ENCODE peak calls at places on chromosomes 7 and 10, in four cellular contexts. Q, K, Y and Z are unnamed samples.

GRCh38 chr7:37901236-37901827 is 15.3 kb downstream of the SFRP4 start:
- DNase-seq in Y (peak), K (no peak), Q (no peak), Z (no peak)

GRCh38 chr7:90879924-90880323 is 283.8 kb downstream of the CDK14 start:
- DNase-seq in Q (no peak), Y (no peak), K (no peak), Z (no peak)

GRCh38 chr10:95655571-95656290 is 780 bp downstream of the ALDH18A1 start:
- DNase-seq in K (no peak), Y (peak), Q (no peak), Z (peak)

GRCh38 chr10:71221586-71222202 is 9.3 kb downstream of the UNC5B start:
- DNase-seq in Y (no peak), Q (no peak), K (no peak), Z (no peak)

GRCh38 chr10:104104926-104105325 is 17.0 kb upstream of the SFR1 start:
- DNase-seq in Q (no peak), Y (no peak), K (no peak), Z (no peak)

GRCh38 chr10:113530476-113530875 is 22.4 kb upstream of the HABP2 start:
- DNase-seq in Q (no peak), Y (no peak), K (no peak), Z (no peak)

GRCh38 chr10:32795598-32796183 is 162.3 kb downstream of the ITGB1 start:
- DNase-seq in Y (peak), Q (no peak), K (no peak), Z (no peak)

GRCh38 chr7:134327896-134328295 is 11.2 kb upstream of the SLC35B4 start:
- DNase-seq in K (no peak), Q (peak), Y (peak), Z (peak)

GRCh38 chr7:33418251-33418701 is 288.9 kb downstream of the BBS9 start:
- DNase-seq in Y (no peak), Q (no peak), K (no peak), Z (no peak)

GRCh38 chr10:132752378-132752777 is 33.6 kb downstream of the NKX6-2 start:
- DNase-seq in Q (no peak), Y (no peak), K (no peak), Z (no peak)

GRCh38 chr7:69403169-69403568 is 195.1 kb upstream of the AUTS2 start:
- DNase-seq in Y (peak), K (no peak), Q (no peak), Z (no peak)

GRCh38 chr10:64571053-64571452 is 1049.9 kb downstream of the REEP3 start:
- DNase-seq in Q (no peak), Y (no peak), K (no peak), Z (no peak)

GRCh38 chr10:11242443-11243386 is 225.0 kb downstream of the CELF2 start:
- DNase-seq in Q (no peak), K (no peak), Y (no peak), Z (peak)

GRCh38 chr7:32560075-32560474 is 64.8 kb downstream of the AVL9 start:
- DNase-seq in Y (no peak), K (no peak), Q (no peak), Z (no peak)

GRCh38 chr10:5628366-5628765 is 38.0 kb downstream of the ASB13 start:
- DNase-seq in Y (no peak), Q (no peak), K (no peak), Z (no peak)

GRCh38 chr7:153454283-153454682 is 597.9 kb upstream of the DPP6 start:
- DNase-seq in Y (no peak), K (no peak), Q (no peak), Z (no peak)

GRCh38 chr7:99097730-99098129 is 46.2 kb downstream of the SMURF1 start:
- DNase-seq in Y (no peak), Q (no peak), K (no peak), Z (no peak)

GRCh38 chr7:116592445-116592844 is 67.6 kb downstream of the CAV1 start:
- DNase-seq in Q (no peak), K (no peak), Y (no peak), Z (no peak)

GRCh38 chr10:76017733-76018433 is 586.5 kb downstream of the LRMDA start:
- DNase-seq in Y (no peak), Q (no peak), K (no peak), Z (no peak)

GRCh38 chr7:35253680-35254495 is at the start of gene TBX20:
- DNase-seq in Q (no peak), K (no peak), Y (no peak), Z (peak)

GRCh38 chr10:80260295-80261243 is 28.9 kb downstream of the MAT1A start:
- DNase-seq in K (no peak), Q (no peak), Y (peak), Z (peak)

GRCh38 chr10:13458107-13458761 is 70.6 kb downstream of the BEND7 start:
- DNase-seq in Q (no peak), K (no peak), Y (no peak), Z (no peak)

GRCh38 chr7:36473454-36474282 is 84.0 kb downstream of the ANLN start:
- DNase-seq in Q (no peak), K (no peak), Y (peak), Z (peak)

GRCh38 chr7:50197547-50197946 is 104.5 kb upstream of the ZPBP start:
- DNase-seq in Y (no peak), Q (peak), K (no peak), Z (peak)

GRCh38 chr7:106583133-106583532 is 77.8 kb downstream of the CCDC71L start:
- DNase-seq in Y (no peak), K (no peak), Q (no peak), Z (no peak)

GRCh38 chr7:41693150-41693997 is 9.5 kb downstream of the INHBA start:
- DNase-seq in Y (no peak), Q (no peak), K (no peak), Z (no peak)

GRCh38 chr10:99682752-99683151 is 23.4 kb downstream of the ENTPD7 start:
- DNase-seq in Q (no peak), Y (peak), K (no peak), Z (no peak)

GRCh38 chr10:115402690-115403089 is 309.5 kb downstream of the ATRNL1 start:
- DNase-seq in Y (no peak), Q (no peak), K (no peak), Z (no peak)

GRCh38 chr10:28241766-28242399 is 61.0 kb downstream of the MPP7 start:
- DNase-seq in Q (peak), Y (peak), K (no peak), Z (peak)